ENCODE peak calls at places on chromosome 22, in eight cellular contexts. I, D, F, J, E, N, Y and U are unnamed samples.

GRCh38 chr22:46219650-46220049 is 30.4 kb downstream of the CDPF1 start:
- DNase-seq in F (no peak), I (no peak), N (no peak), J (no peak), Y (no peak), E (no peak), D (no peak), U (no peak)

GRCh38 chr22:33923660-33924246 is 3.5 kb upstream of the LARGE1 start:
- DNase-seq in I (peak; percentile 55), D (peak; percentile 74), E (peak; percentile 54), F (peak; percentile 74), Y (no peak), J (peak; percentile 27), N (peak; percentile 74), U (no peak)

GRCh38 chr22:20509344-20510047 is 2.1 kb downstream of the MED15 start:
- DNase-seq in I (peak; percentile 93), E (peak; percentile 68), N (peak; percentile 57), F (peak; percentile 67), Y (no peak), J (no peak), D (peak; percentile 94), U (no peak)

GRCh38 chr22:24208012-24208749 is 26.9 kb downstream of the SUSD2 start:
- DNase-seq in F (peak; percentile 86), D (peak; percentile 98), I (peak; percentile 97), Y (no peak), J (peak; percentile 95), N (peak; percentile 96), E (peak; percentile 36), U (peak; percentile 67)

GRCh38 chr22:45155050-45155840 is 8.5 kb upstream of the NUP50 start:
- DNase-seq in J (no peak), E (no peak), I (peak; percentile 45), F (no peak), Y (no peak), N (no peak), D (peak; percentile 72), U (no peak)

GRCh38 chr22:32588063-32588462 is 113.5 kb downstream of the FBXO7 start:
- DNase-seq in N (no peak), Y (no peak), I (no peak), F (no peak), E (no peak), J (no peak), D (no peak), U (no peak)

GRCh38 chr22:43298062-43298801 is 44.9 kb downstream of the SCUBE1 start:
- DNase-seq in Y (no peak), E (no peak), N (no peak), J (no peak), F (no peak), D (no peak), I (no peak), U (no peak)

GRCh38 chr22:24414523-24414922 is 12.9 kb upstream of the ADORA2A start:
- DNase-seq in N (no peak), F (no peak), J (no peak), D (no peak), E (no peak), Y (no peak), I (no peak), U (no peak)

GRCh38 chr22:44363214-44363979 is 50.6 kb upstream of the SHISAL1 start:
- DNase-seq in F (no peak), E (peak; percentile 93), J (no peak), Y (no peak), D (peak; percentile 98), N (peak; percentile 90), I (peak; percentile 91), U (no peak)

DNA sequence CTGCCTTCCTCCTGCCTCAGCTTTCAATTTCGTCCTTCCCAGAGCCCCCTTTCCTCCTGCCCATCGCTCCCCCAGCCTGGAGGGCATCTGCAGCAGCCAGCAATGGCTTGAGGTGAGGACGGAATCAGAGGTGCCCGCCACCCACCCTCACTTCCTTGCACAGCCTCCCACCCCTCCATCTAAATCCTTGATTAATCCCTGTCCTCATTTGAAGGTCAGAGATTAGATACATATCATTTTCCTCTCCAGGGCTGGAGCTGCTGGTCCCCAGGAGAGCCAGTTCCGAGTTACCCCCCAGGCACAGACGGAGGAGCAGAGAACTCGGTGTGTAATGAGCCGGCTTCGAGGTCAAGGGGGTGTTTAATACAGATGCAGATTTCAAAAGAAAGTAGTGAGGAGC is 542.2 kb downstream of the MN1 start:
- DNase-seq in E (no peak), Y (no peak), N (no peak), I (no peak), J (no peak), F (no peak), D (no peak), U (no peak)
- H3K4me3 ChIP-seq in E (no peak overlapping the region), Y (no peak overlapping the region), N (no peak overlapping the region), I (no peak overlapping the region), J (no peak overlapping the region), F (no peak overlapping the region), D (no peak overlapping the region), U (no peak overlapping the region)

GRCh38 chr22:38021201-38021600 is 36.0 kb upstream of the PICK1 start:
- DNase-seq in N (no peak), E (no peak), J (no peak), D (no peak), Y (no peak), F (no peak), I (no peak), U (no peak)

GRCh38 chr22:38026130-38027111 is 30.8 kb upstream of the PICK1 start:
- DNase-seq in E (no peak), J (no peak), I (no peak), F (no peak), N (no peak), D (no peak), Y (no peak), U (no peak)

GRCh38 chr22:38018938-38019827 is 34.8 kb upstream of the SOX10 start:
- DNase-seq in E (no peak), N (no peak), F (no peak), J (no peak), I (no peak), Y (no peak), D (no peak), U (no peak)

GRCh38 chr22:38025514-38025913 is 31.7 kb upstream of the PICK1 start:
- DNase-seq in F (no peak), Y (no peak), D (no peak), J (no peak), I (no peak), E (no peak), N (no peak), U (no peak)

GRCh38 chr22:38023045-38023444 is 34.2 kb upstream of the PICK1 start:
- DNase-seq in J (no peak), N (no peak), D (no peak), I (no peak), F (no peak), Y (no peak), E (no peak), U (no peak)
- TF ChIP-seq CTCF in J (no peak), N (no peak), D (no peak), I (no peak), F (no peak), Y (no peak), E (no peak), U (no peak)

GRCh38 chr22:42233879-42234278 is 36.6 kb downstream of the TCF20 start:
- DNase-seq in F (no peak), Y (no peak), E (no peak), D (no peak), I (no peak), J (no peak), N (no peak), U (no peak)
- H3K4me3 ChIP-seq in F (no peak overlapping the region), Y (no peak overlapping the region), E (no peak overlapping the region), D (no peak overlapping the region), I (no peak overlapping the region), J (no peak overlapping the region), N (no peak overlapping the region), U (no peak overlapping the region)

GRCh38 chr22:39182478-39183030 is 30.1 kb upstream of the CBX7 start:
- DNase-seq in I (no peak), F (no peak), J (no peak), Y (no peak), N (no peak), D (no peak), E (no peak), U (no peak)

GRCh38 chr22:39184586-39185577 is 32.4 kb upstream of the CBX7 start:
- DNase-seq in Y (no peak), N (no peak), E (no peak), F (no peak), I (no peak), D (no peak), J (no peak), U (no peak)

GRCh38 chr22:39188809-39189208 is 36.3 kb upstream of the CBX7 start:
- DNase-seq in E (no peak), I (no peak), D (no peak), J (no peak), Y (no peak), N (no peak), F (no peak), U (no peak)

GRCh38 chr22:39183991-39184585 is 31.6 kb upstream of the CBX7 start:
- DNase-seq in F (no peak), Y (no peak), I (no peak), N (peak; percentile 29), E (no peak), D (peak; percentile 63), J (peak; percentile 27), U (no peak)

DNA sequence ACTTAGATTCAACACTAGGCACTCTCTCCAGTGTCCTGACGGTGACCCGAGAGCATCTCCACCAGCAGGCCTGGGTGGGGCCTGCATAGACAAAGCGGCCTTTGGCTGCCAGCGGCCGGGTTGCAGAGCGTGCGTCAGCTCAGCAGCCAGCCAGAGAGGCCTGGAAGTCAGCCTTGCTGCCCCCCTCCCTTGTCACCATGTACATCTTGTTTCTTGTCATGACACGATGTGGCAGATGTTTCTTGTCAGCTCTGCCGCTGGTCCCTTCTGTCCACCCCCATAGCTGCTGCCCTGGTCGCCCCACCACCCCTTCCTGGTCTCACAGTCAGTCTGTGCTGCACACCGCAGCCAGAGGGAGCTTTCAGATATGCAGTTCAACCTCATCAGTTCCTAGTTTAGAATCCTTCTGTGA is 33.1 kb upstream of the CBX7 start:
- DNase-seq in F (peak; percentile 20), N (no peak), J (no peak), D (peak; percentile 49), I (no peak), E (no peak), Y (no peak), U (no peak)
- TF ChIP-seq CTCF in F (peak; percentile 68), N (no peak), J (no peak), D (peak; percentile 40), I (peak; percentile 38), E (no peak), Y (peak; percentile 32), U (no peak)

DNA sequence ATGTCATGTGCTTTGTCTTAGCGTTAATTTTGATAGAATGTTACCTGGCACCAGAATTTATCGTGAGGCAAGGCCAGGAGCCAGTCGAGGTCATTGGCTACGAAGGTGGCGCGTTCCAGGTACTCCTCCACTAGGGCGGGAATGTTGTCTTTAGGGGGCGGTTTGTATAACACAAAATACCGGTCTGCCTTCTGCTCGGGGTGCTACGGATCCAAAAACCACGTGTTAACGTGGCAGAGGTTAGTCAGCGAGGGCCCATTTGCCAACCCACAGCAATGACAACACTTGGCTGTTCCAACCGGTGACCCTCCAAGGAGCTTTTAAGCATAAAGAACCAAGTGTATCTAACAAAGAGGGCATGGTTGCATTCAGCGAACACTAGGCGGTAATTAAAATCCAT is 12.5 kb downstream of the ASCC2 start:
- DNase-seq in E (no peak), F (no peak), J (no peak), D (no peak), Y (no peak), N (no peak), I (no peak), U (no peak)
- H3K4me3 ChIP-seq in E (no peak overlapping the region), F (no peak overlapping the region), J (no peak overlapping the region), D (no peak overlapping the region), Y (no peak overlapping the region), N (no peak overlapping the region), I (no peak overlapping the region), U (no peak overlapping the region)